ENCODE peak calls at places on chromosome 14, in nine cellular contexts. F is fibroblast of pulmonary artery, I is GM20000, W is tibial artery, K is cardiac fibroblast, U is stomach, S is dorsolateral prefrontal cortex, T is transverse colon, G is ascending aorta. M is an unnamed sample.

GRCh38 chr14:42980419-42980818 is 1373.7 kb downstream of the LRFN5 start:
- DNase-seq in S (no peak), T (no peak), F (no peak), U (no peak), K (no peak), W (no peak), G (no peak), I (no peak), M (no peak)

GRCh38 chr14:61585598-61586538 is 109.4 kb upstream of the HIF1A start:
- DNase-seq in W (peak; percentile 76), I (no peak), K (peak; percentile 87), T (peak; percentile 58), G (peak; percentile 91), U (peak; percentile 61), F (peak; percentile 81), S (peak; percentile 53), M (no peak)

GRCh38 chr14:68599896-68600620 is 192.8 kb downstream of the ZFP36L1 start:
- DNase-seq in T (no peak), W (no peak), K (no peak), U (no peak), S (no peak), I (no peak), F (no peak), G (no peak), M (no peak)

GRCh38 chr14:20631023-20631820 is 10.3 kb downstream of the OR6S1 start:
- DNase-seq in T (peak; percentile 37), U (peak; percentile 39), G (no peak), W (peak; percentile 42), I (no peak), S (no peak), F (peak; percentile 64), K (peak; percentile 74), M (no peak)

GRCh38 chr14:69346710-69347109 is 51.4 kb downstream of the ERH start:
- DNase-seq in K (peak; percentile 27), S (no peak), U (peak; percentile 48), T (peak; percentile 47), I (peak; percentile 42), G (no peak), F (peak; percentile 22), W (no peak), M (no peak)

GRCh38 chr14:51865953-51866747 is 5.7 kb downstream of the GNG2 start:
- DNase-seq in K (no peak), I (peak; percentile 25), U (no peak), W (no peak), G (no peak), F (no peak), S (no peak), T (no peak), M (no peak)

GRCh38 chr14:71638523-71639196 is 293.6 kb upstream of the RGS6 start:
- DNase-seq in U (no peak), I (no peak), W (no peak), T (no peak), S (no peak), K (peak; percentile 24), G (no peak), F (peak; percentile 35), M (no peak)

GRCh38 chr14:38762436-38762835 is 340.6 kb downstream of the SEC23A start:
- DNase-seq in F (no peak), W (no peak), I (no peak), S (no peak), K (no peak), G (no peak), T (no peak), U (no peak), M (no peak)

GRCh38 chr14:74574706-74575105 is 37.3 kb downstream of the LTBP2 start:
- DNase-seq in U (no peak), W (no peak), I (no peak), S (no peak), K (no peak), T (no peak), F (no peak), G (no peak), M (no peak)

GRCh38 chr14:45252356-45253069 is 489 bp downstream of the MIS18BP1 start:
- DNase-seq in K (peak; percentile 16), I (no peak), T (no peak), U (no peak), W (no peak), F (peak; percentile 25), G (no peak), S (no peak), M (no peak)

GRCh38 chr14:69231486-69231885 is 28.5 kb upstream of the GALNT16 start:
- DNase-seq in S (no peak), U (peak; percentile 33), I (no peak), T (no peak), G (no peak), W (no peak), F (peak; percentile 5), K (no peak), M (no peak)

GRCh38 chr14:56195727-56196126 is 77.5 kb downstream of the PELI2 start:
- DNase-seq in G (no peak), K (no peak), W (no peak), U (no peak), S (no peak), F (no peak), I (peak; percentile 45), T (peak; percentile 37), M (peak; percentile 30)

GRCh38 chr14:103102689-103103260 is 8.2 kb downstream of the EXOC3L4 start:
- DNase-seq in S (no peak), F (no peak), W (no peak), U (no peak), I (no peak), T (no peak), K (no peak), G (no peak), M (no peak)

GRCh38 chr14:94062344-94062904 is 18.6 kb downstream of the DDX24 start:
- DNase-seq in W (no peak), K (no peak), U (no peak), I (no peak), T (no peak), F (peak; percentile 31), S (no peak), G (no peak), M (no peak)

DNA sequence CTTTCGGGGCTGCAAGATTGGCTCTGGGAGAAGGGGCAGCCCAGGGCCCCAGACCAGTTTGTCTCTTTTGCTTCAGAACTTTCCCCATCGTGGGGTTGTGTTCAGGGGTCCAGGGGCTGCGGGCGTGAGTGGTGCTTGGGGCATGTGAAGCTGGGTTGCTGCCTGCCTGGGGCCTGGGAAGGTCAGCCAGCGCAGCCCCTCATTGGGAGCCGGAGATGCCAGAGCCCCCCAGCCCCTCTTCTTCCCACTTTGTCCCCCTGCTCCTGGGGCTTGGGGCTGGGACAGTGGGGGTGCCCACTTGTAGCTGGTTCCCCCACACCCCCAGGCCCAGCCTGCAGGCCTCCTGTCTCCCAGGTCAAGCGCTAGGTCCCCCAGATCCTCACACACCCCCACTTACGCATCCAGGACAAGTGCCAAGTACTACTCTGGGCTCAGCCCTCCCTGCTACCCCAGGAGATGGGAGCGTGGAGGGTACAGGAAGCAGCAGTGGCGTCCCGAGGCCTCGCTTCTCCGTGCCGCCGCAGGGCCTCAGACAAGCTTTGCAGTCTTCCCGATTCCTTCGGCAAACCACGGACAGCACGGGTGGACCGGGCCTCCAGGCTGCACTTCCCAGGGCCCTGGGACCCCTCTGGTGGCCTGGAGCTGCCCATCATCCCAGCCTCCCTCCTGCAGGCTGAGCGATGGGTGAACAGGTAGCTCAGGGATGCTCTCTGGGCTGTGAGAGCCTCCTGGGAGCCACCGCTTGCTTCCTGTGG is 41.5 kb downstream of the PACS2 start:
- DNase-seq in K (no peak), F (no peak), U (no peak), W (no peak), G (no peak), S (no peak), T (no peak), I (no peak), M (no peak)
- TF ChIP-seq CTCF in K (no peak), F (no peak), U (no peak), W (no peak), G (no peak), S (no peak), T (no peak), I (no peak), M (no peak)

GRCh38 chr14:29265852-29266251 is 499.3 kb downstream of the FOXG1 start:
- DNase-seq in K (no peak), T (no peak), W (no peak), U (no peak), I (no peak), S (no peak), G (no peak), F (no peak), M (no peak)

GRCh38 chr14:29273513-29273912 is 506.9 kb downstream of the FOXG1 start:
- DNase-seq in S (no peak), I (no peak), U (no peak), T (no peak), W (no peak), F (no peak), G (no peak), K (no peak), M (no peak)

GRCh38 chr14:29274890-29275651 is 508.5 kb downstream of the FOXG1 start:
- DNase-seq in F (no peak), S (no peak), K (no peak), W (no peak), G (no peak), I (no peak), T (no peak), U (no peak), M (no peak)

DNA sequence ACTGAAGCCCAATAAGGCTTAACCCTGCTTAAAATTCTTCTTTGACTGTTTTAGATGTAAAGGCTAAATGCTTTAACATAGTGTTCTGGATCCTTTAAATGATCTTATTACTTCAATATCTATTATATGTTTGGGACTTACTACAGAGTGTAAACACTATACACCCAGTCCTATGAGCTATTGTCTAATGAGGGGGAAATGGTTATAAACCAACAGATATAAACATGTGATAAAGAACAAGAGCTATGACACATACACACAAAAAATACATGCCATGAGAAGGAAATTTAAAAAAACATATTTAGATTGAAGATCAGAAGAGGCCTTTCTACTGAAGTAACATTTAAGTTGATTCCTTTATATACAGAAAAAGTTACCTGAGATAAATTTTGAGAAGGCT is 505.1 kb downstream of the FOXG1 start:
- DNase-seq in K (no peak), W (no peak), T (no peak), U (no peak), S (no peak), F (no peak), I (no peak), G (no peak), M (no peak)
- TF ChIP-seq CTCF in K (no peak), W (no peak), T (no peak), U (no peak), S (no peak), F (no peak), I (no peak), G (no peak), M (no peak)

DNA sequence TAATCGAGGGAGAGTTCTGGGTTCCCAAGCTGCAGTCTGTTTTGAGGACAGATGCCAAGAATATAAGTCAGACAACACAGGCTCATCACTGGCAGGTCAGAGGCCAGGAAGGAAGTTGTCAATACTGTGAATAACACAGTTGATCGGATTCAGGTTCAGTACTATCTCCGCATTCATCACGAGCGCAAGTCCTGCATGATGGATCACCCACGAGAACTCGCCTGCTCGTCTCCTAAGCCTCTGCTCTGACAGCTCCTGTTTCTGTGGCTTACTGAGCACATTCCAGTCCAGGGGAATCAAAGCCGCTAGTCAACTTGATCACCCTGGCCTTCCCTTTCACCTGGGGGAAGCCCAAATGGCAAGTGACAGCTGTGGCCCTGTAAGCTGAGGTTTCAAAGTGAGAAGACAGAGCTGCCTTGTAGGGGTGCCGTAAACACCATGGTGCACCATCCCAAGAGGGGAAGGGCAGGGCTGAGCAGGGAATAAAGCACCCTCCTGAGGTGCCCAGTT is 60.1 kb upstream of the DICER1 start:
- DNase-seq in U (no peak), T (no peak), K (no peak), S (no peak), G (no peak), I (no peak), F (no peak), W (no peak), M (no peak)
- TF ChIP-seq CTCF in U (no peak), T (no peak), K (no peak), S (no peak), G (no peak), I (no peak), F (no peak), W (no peak), M (no peak)

GRCh38 chr14:57378661-57379060 is 11.7 kb upstream of the NAA30 start:
- DNase-seq in U (no peak), F (peak; percentile 49), T (no peak), S (no peak), W (no peak), K (peak; percentile 26), I (no peak), G (no peak), M (no peak)
- TF ChIP-seq CTCF in U (no peak), F (peak; percentile 23), T (no peak), S (no peak), W (no peak), K (peak; percentile 10), I (no peak), G (no peak), M (no peak)